ENCODE peak calls at places on chromosome 15, in eight cellular contexts. One of them, this sample, is unnamed.

GRCh38 chr15:57665939-57666338 is 40.6 kb upstream of the POLR2M start:
- DNase-seq in amygdala: no peak
- DNase-seq in activated B cell treated with CpG ODN at 0.5 μM for 24 hours: no peak
- DNase-seq in psoas muscle: no peak
- DNase-seq in heart right ventricle: no peak
- DNase-seq in activated naive CD4-positive, alpha-beta T cell treated with anti-CD3 and anti-CD28 coated beads, Interleukin-2, amount 50 U/mL, for 72 hours: no peak
- DNase-seq in activated CD4-positive, alpha-beta T cell treated with anti-CD3 and anti-CD28 coated beads, Interleukin-2, amount 50 U/mL, for 48 hours: no peak
- DNase-seq in COR-L47: no peak
- DNase-seq in this sample: no peak

GRCh38 chr15:27573800-27574485 is 525.2 kb downstream of the OCA2 start:
- DNase-seq in activated CD4-positive, alpha-beta T cell treated with anti-CD3 and anti-CD28 coated beads, Interleukin-2, amount 50 U/mL, for 48 hours: no peak
- DNase-seq in activated naive CD4-positive, alpha-beta T cell treated with anti-CD3 and anti-CD28 coated beads, Interleukin-2, amount 50 U/mL, for 72 hours: no peak
- DNase-seq in amygdala: no peak
- DNase-seq in activated B cell treated with CpG ODN at 0.5 μM for 24 hours: no peak
- DNase-seq in psoas muscle: no peak
- DNase-seq in COR-L47: no peak
- DNase-seq in heart right ventricle: no peak
- DNase-seq in this sample: no peak

GRCh38 chr15:66940368-66940767 is 125.0 kb upstream of the SMAD3 start:
- DNase-seq in COR-L47: no peak
- DNase-seq in psoas muscle: no peak
- DNase-seq in activated B cell treated with CpG ODN at 0.5 μM for 24 hours: no peak
- DNase-seq in activated naive CD4-positive, alpha-beta T cell treated with anti-CD3 and anti-CD28 coated beads, Interleukin-2, amount 50 U/mL, for 72 hours: no peak
- DNase-seq in amygdala: no peak
- DNase-seq in heart right ventricle: no peak
- DNase-seq in activated CD4-positive, alpha-beta T cell treated with anti-CD3 and anti-CD28 coated beads, Interleukin-2, amount 50 U/mL, for 48 hours: peak; percentile 13
- DNase-seq in this sample: no peak

GRCh38 chr15:31463521-31464102 is 137.0 kb downstream of the KLF13 start:
- DNase-seq in activated B cell treated with CpG ODN at 0.5 μM for 24 hours: no peak
- DNase-seq in heart right ventricle: no peak
- DNase-seq in amygdala: no peak
- DNase-seq in activated CD4-positive, alpha-beta T cell treated with anti-CD3 and anti-CD28 coated beads, Interleukin-2, amount 50 U/mL, for 48 hours: no peak
- DNase-seq in activated naive CD4-positive, alpha-beta T cell treated with anti-CD3 and anti-CD28 coated beads, Interleukin-2, amount 50 U/mL, for 72 hours: no peak
- DNase-seq in psoas muscle: no peak
- DNase-seq in COR-L47: no peak
- DNase-seq in this sample: no peak

GRCh38 chr15:52709172-52709979 is 30.2 kb upstream of the ATOSA start:
- DNase-seq in activated B cell treated with CpG ODN at 0.5 μM for 24 hours: peak; percentile 47
- DNase-seq in activated CD4-positive, alpha-beta T cell treated with anti-CD3 and anti-CD28 coated beads, Interleukin-2, amount 50 U/mL, for 48 hours: no peak
- DNase-seq in amygdala: no peak
- DNase-seq in psoas muscle: no peak
- DNase-seq in heart right ventricle: no peak
- DNase-seq in COR-L47: no peak
- DNase-seq in activated naive CD4-positive, alpha-beta T cell treated with anti-CD3 and anti-CD28 coated beads, Interleukin-2, amount 50 U/mL, for 72 hours: no peak
- DNase-seq in this sample: peak; percentile 51

GRCh38 chr15:72229076-72229946 is 1.7 kb downstream of the PKM start:
- DNase-seq in activated naive CD4-positive, alpha-beta T cell treated with anti-CD3 and anti-CD28 coated beads, Interleukin-2, amount 50 U/mL, for 72 hours: peak; percentile 33
- DNase-seq in activated B cell treated with CpG ODN at 0.5 μM for 24 hours: peak; percentile 19
- DNase-seq in COR-L47: no peak
- DNase-seq in amygdala: no peak
- DNase-seq in activated CD4-positive, alpha-beta T cell treated with anti-CD3 and anti-CD28 coated beads, Interleukin-2, amount 50 U/mL, for 48 hours: peak; percentile 43
- DNase-seq in heart right ventricle: no peak
- DNase-seq in psoas muscle: no peak
- DNase-seq in this sample: peak; percentile 26

GRCh38 chr15:70375006-70375409 is 277.3 kb upstream of the TLE3 start:
- DNase-seq in COR-L47: peak; percentile 85
- DNase-seq in heart right ventricle: no peak
- DNase-seq in activated B cell treated with CpG ODN at 0.5 μM for 24 hours: peak; percentile 6
- DNase-seq in activated CD4-positive, alpha-beta T cell treated with anti-CD3 and anti-CD28 coated beads, Interleukin-2, amount 50 U/mL, for 48 hours: no peak
- DNase-seq in activated naive CD4-positive, alpha-beta T cell treated with anti-CD3 and anti-CD28 coated beads, Interleukin-2, amount 50 U/mL, for 72 hours: no peak
- DNase-seq in amygdala: no peak
- DNase-seq in psoas muscle: peak; percentile 32
- DNase-seq in this sample: no peak

GRCh38 chr15:50320504-50320903 is 34.5 kb downstream of the GABPB1 start:
- DNase-seq in activated B cell treated with CpG ODN at 0.5 μM for 24 hours: no peak
- DNase-seq in amygdala: no peak
- DNase-seq in heart right ventricle: no peak
- DNase-seq in psoas muscle: no peak
- DNase-seq in activated naive CD4-positive, alpha-beta T cell treated with anti-CD3 and anti-CD28 coated beads, Interleukin-2, amount 50 U/mL, for 72 hours: no peak
- DNase-seq in activated CD4-positive, alpha-beta T cell treated with anti-CD3 and anti-CD28 coated beads, Interleukin-2, amount 50 U/mL, for 48 hours: no peak
- DNase-seq in COR-L47: no peak
- DNase-seq in this sample: no peak

GRCh38 chr15:78406016-78406590 is 31.9 kb upstream of the IREB2 start:
- DNase-seq in activated naive CD4-positive, alpha-beta T cell treated with anti-CD3 and anti-CD28 coated beads, Interleukin-2, amount 50 U/mL, for 72 hours: no peak
- DNase-seq in heart right ventricle: no peak
- DNase-seq in amygdala: no peak
- DNase-seq in activated CD4-positive, alpha-beta T cell treated with anti-CD3 and anti-CD28 coated beads, Interleukin-2, amount 50 U/mL, for 48 hours: no peak
- DNase-seq in psoas muscle: no peak
- DNase-seq in COR-L47: no peak
- DNase-seq in activated B cell treated with CpG ODN at 0.5 μM for 24 hours: no peak
- DNase-seq in this sample: no peak

GRCh38 chr15:64530472-64530871 is 70.1 kb downstream of the ZNF609 start:
- DNase-seq in activated naive CD4-positive, alpha-beta T cell treated with anti-CD3 and anti-CD28 coated beads, Interleukin-2, amount 50 U/mL, for 72 hours: no peak
- DNase-seq in activated B cell treated with CpG ODN at 0.5 μM for 24 hours: no peak
- DNase-seq in psoas muscle: no peak
- DNase-seq in activated CD4-positive, alpha-beta T cell treated with anti-CD3 and anti-CD28 coated beads, Interleukin-2, amount 50 U/mL, for 48 hours: no peak
- DNase-seq in COR-L47: no peak
- DNase-seq in heart right ventricle: no peak
- DNase-seq in amygdala: no peak
- DNase-seq in this sample: no peak

GRCh38 chr15:66780172-66780972 is 78.3 kb downstream of the SMAD6 start:
- DNase-seq in activated naive CD4-positive, alpha-beta T cell treated with anti-CD3 and anti-CD28 coated beads, Interleukin-2, amount 50 U/mL, for 72 hours: no peak
- DNase-seq in psoas muscle: no peak
- DNase-seq in activated CD4-positive, alpha-beta T cell treated with anti-CD3 and anti-CD28 coated beads, Interleukin-2, amount 50 U/mL, for 48 hours: no peak
- DNase-seq in activated B cell treated with CpG ODN at 0.5 μM for 24 hours: no peak
- DNase-seq in amygdala: no peak
- DNase-seq in heart right ventricle: no peak
- DNase-seq in COR-L47: no peak
- DNase-seq in this sample: no peak

GRCh38 chr15:35692256-35692867 is 146.4 kb upstream of the DPH6 start:
- DNase-seq in amygdala: no peak
- DNase-seq in activated B cell treated with CpG ODN at 0.5 μM for 24 hours: no peak
- DNase-seq in COR-L47: no peak
- DNase-seq in activated CD4-positive, alpha-beta T cell treated with anti-CD3 and anti-CD28 coated beads, Interleukin-2, amount 50 U/mL, for 48 hours: no peak
- DNase-seq in heart right ventricle: no peak
- DNase-seq in psoas muscle: no peak
- DNase-seq in activated naive CD4-positive, alpha-beta T cell treated with anti-CD3 and anti-CD28 coated beads, Interleukin-2, amount 50 U/mL, for 72 hours: no peak
- DNase-seq in this sample: no peak

GRCh38 chr15:75043509-75044257 is 20.3 kb downstream of the PPCDC start:
- DNase-seq in heart right ventricle: peak; percentile 98
- DNase-seq in activated B cell treated with CpG ODN at 0.5 μM for 24 hours: peak; percentile 52
- DNase-seq in activated naive CD4-positive, alpha-beta T cell treated with anti-CD3 and anti-CD28 coated beads, Interleukin-2, amount 50 U/mL, for 72 hours: no peak
- DNase-seq in COR-L47: no peak
- DNase-seq in amygdala: peak; percentile 87
- DNase-seq in psoas muscle: peak; percentile 96
- DNase-seq in activated CD4-positive, alpha-beta T cell treated with anti-CD3 and anti-CD28 coated beads, Interleukin-2, amount 50 U/mL, for 48 hours: no peak
- DNase-seq in this sample: no peak

GRCh38 chr15:71136159-71137137 is 21.2 kb downstream of the THSD4 start:
- DNase-seq in activated naive CD4-positive, alpha-beta T cell treated with anti-CD3 and anti-CD28 coated beads, Interleukin-2, amount 50 U/mL, for 72 hours: no peak
- DNase-seq in activated B cell treated with CpG ODN at 0.5 μM for 24 hours: no peak
- DNase-seq in psoas muscle: no peak
- DNase-seq in COR-L47: no peak
- DNase-seq in activated CD4-positive, alpha-beta T cell treated with anti-CD3 and anti-CD28 coated beads, Interleukin-2, amount 50 U/mL, for 48 hours: no peak
- DNase-seq in amygdala: no peak
- DNase-seq in heart right ventricle: no peak
- DNase-seq in this sample: no peak

GRCh38 chr15:52247032-52247431 is 48.6 kb downstream of the MYO5C start:
- DNase-seq in activated naive CD4-positive, alpha-beta T cell treated with anti-CD3 and anti-CD28 coated beads, Interleukin-2, amount 50 U/mL, for 72 hours: no peak
- DNase-seq in psoas muscle: no peak
- DNase-seq in amygdala: no peak
- DNase-seq in COR-L47: no peak
- DNase-seq in activated CD4-positive, alpha-beta T cell treated with anti-CD3 and anti-CD28 coated beads, Interleukin-2, amount 50 U/mL, for 48 hours: no peak
- DNase-seq in heart right ventricle: no peak
- DNase-seq in activated B cell treated with CpG ODN at 0.5 μM for 24 hours: no peak
- DNase-seq in this sample: no peak

GRCh38 chr15:82647045-82647834 is at the start of gene CPEB1:
- DNase-seq in psoas muscle: peak; percentile 79
- DNase-seq in heart right ventricle: peak; percentile 26
- DNase-seq in activated naive CD4-positive, alpha-beta T cell treated with anti-CD3 and anti-CD28 coated beads, Interleukin-2, amount 50 U/mL, for 72 hours: peak; percentile 6
- DNase-seq in activated B cell treated with CpG ODN at 0.5 μM for 24 hours: peak; percentile 24
- DNase-seq in COR-L47: peak; percentile 1
- DNase-seq in activated CD4-positive, alpha-beta T cell treated with anti-CD3 and anti-CD28 coated beads, Interleukin-2, amount 50 U/mL, for 48 hours: peak; percentile 31
- DNase-seq in amygdala: peak; percentile 57
- DNase-seq in this sample: no peak

GRCh38 chr15:51887887-51888592 is 58.6 kb downstream of the TMOD3 start:
- DNase-seq in amygdala: no peak
- DNase-seq in heart right ventricle: no peak
- DNase-seq in COR-L47: no peak
- DNase-seq in activated B cell treated with CpG ODN at 0.5 μM for 24 hours: no peak
- DNase-seq in activated naive CD4-positive, alpha-beta T cell treated with anti-CD3 and anti-CD28 coated beads, Interleukin-2, amount 50 U/mL, for 72 hours: no peak
- DNase-seq in psoas muscle: no peak
- DNase-seq in activated CD4-positive, alpha-beta T cell treated with anti-CD3 and anti-CD28 coated beads, Interleukin-2, amount 50 U/mL, for 48 hours: no peak
- DNase-seq in this sample: no peak

GRCh38 chr15:83014205-83014653 is 2.8 kb upstream of the C15orf40 start:
- DNase-seq in heart right ventricle: no peak
- DNase-seq in activated CD4-positive, alpha-beta T cell treated with anti-CD3 and anti-CD28 coated beads, Interleukin-2, amount 50 U/mL, for 48 hours: no peak
- DNase-seq in amygdala: no peak
- DNase-seq in activated naive CD4-positive, alpha-beta T cell treated with anti-CD3 and anti-CD28 coated beads, Interleukin-2, amount 50 U/mL, for 72 hours: no peak
- DNase-seq in COR-L47: no peak
- DNase-seq in activated B cell treated with CpG ODN at 0.5 μM for 24 hours: no peak
- DNase-seq in psoas muscle: no peak
- DNase-seq in this sample: no peak

GRCh38 chr15:90807074-90807646 is 61.2 kb upstream of the FURIN start:
- DNase-seq in activated naive CD4-positive, alpha-beta T cell treated with anti-CD3 and anti-CD28 coated beads, Interleukin-2, amount 50 U/mL, for 72 hours: no peak
- DNase-seq in heart right ventricle: no peak
- DNase-seq in COR-L47: no peak
- DNase-seq in activated CD4-positive, alpha-beta T cell treated with anti-CD3 and anti-CD28 coated beads, Interleukin-2, amount 50 U/mL, for 48 hours: no peak
- DNase-seq in amygdala: no peak
- DNase-seq in activated B cell treated with CpG ODN at 0.5 μM for 24 hours: no peak
- DNase-seq in psoas muscle: no peak
- DNase-seq in this sample: no peak

GRCh38 chr15:63474810-63475316 is 29.5 kb upstream of the USP3 start:
- DNase-seq in psoas muscle: no peak
- DNase-seq in activated CD4-positive, alpha-beta T cell treated with anti-CD3 and anti-CD28 coated beads, Interleukin-2, amount 50 U/mL, for 48 hours: no peak
- DNase-seq in COR-L47: no peak
- DNase-seq in activated naive CD4-positive, alpha-beta T cell treated with anti-CD3 and anti-CD28 coated beads, Interleukin-2, amount 50 U/mL, for 72 hours: no peak
- DNase-seq in amygdala: no peak
- DNase-seq in activated B cell treated with CpG ODN at 0.5 μM for 24 hours: peak; percentile 58
- DNase-seq in heart right ventricle: no peak
- DNase-seq in this sample: peak; percentile 70

GRCh38 chr15:53976844-53977392 is 1.3 kb upstream of the UNC13C start:
- DNase-seq in activated B cell treated with CpG ODN at 0.5 μM for 24 hours: no peak
- DNase-seq in amygdala: no peak
- DNase-seq in psoas muscle: peak; percentile 30
- DNase-seq in activated naive CD4-positive, alpha-beta T cell treated with anti-CD3 and anti-CD28 coated beads, Interleukin-2, amount 50 U/mL, for 72 hours: no peak
- DNase-seq in heart right ventricle: no peak
- DNase-seq in COR-L47: peak; percentile 20
- DNase-seq in activated CD4-positive, alpha-beta T cell treated with anti-CD3 and anti-CD28 coated beads, Interleukin-2, amount 50 U/mL, for 48 hours: no peak
- DNase-seq in this sample: no peak

GRCh38 chr15:77064539-77065308 is 6.2 kb downstream of the TSPAN3 start:
- DNase-seq in activated B cell treated with CpG ODN at 0.5 μM for 24 hours: no peak
- DNase-seq in heart right ventricle: no peak
- DNase-seq in psoas muscle: no peak
- DNase-seq in COR-L47: no peak
- DNase-seq in amygdala: no peak
- DNase-seq in activated naive CD4-positive, alpha-beta T cell treated with anti-CD3 and anti-CD28 coated beads, Interleukin-2, amount 50 U/mL, for 72 hours: no peak
- DNase-seq in activated CD4-positive, alpha-beta T cell treated with anti-CD3 and anti-CD28 coated beads, Interleukin-2, amount 50 U/mL, for 48 hours: no peak
- DNase-seq in this sample: no peak

GRCh38 chr15:62798536-62798935 is 244.0 kb upstream of the TPM1 start:
- DNase-seq in activated CD4-positive, alpha-beta T cell treated with anti-CD3 and anti-CD28 coated beads, Interleukin-2, amount 50 U/mL, for 48 hours: no peak
- DNase-seq in heart right ventricle: no peak
- DNase-seq in COR-L47: no peak
- DNase-seq in amygdala: no peak
- DNase-seq in activated B cell treated with CpG ODN at 0.5 μM for 24 hours: no peak
- DNase-seq in psoas muscle: no peak
- DNase-seq in activated naive CD4-positive, alpha-beta T cell treated with anti-CD3 and anti-CD28 coated beads, Interleukin-2, amount 50 U/mL, for 72 hours: no peak
- DNase-seq in this sample: no peak

GRCh38 chr15:35078221-35078915 is 6.7 kb downstream of the NANOGP8 start:
- DNase-seq in activated CD4-positive, alpha-beta T cell treated with anti-CD3 and anti-CD28 coated beads, Interleukin-2, amount 50 U/mL, for 48 hours: peak; percentile 26
- DNase-seq in activated naive CD4-positive, alpha-beta T cell treated with anti-CD3 and anti-CD28 coated beads, Interleukin-2, amount 50 U/mL, for 72 hours: peak; percentile 21
- DNase-seq in activated B cell treated with CpG ODN at 0.5 μM for 24 hours: no peak
- DNase-seq in heart right ventricle: no peak
- DNase-seq in amygdala: no peak
- DNase-seq in COR-L47: peak; percentile 62
- DNase-seq in psoas muscle: no peak
- DNase-seq in this sample: peak; percentile 7

GRCh38 chr15:43762824-43763223 is 13.9 kb downstream of the ELL3 start:
- DNase-seq in activated CD4-positive, alpha-beta T cell treated with anti-CD3 and anti-CD28 coated beads, Interleukin-2, amount 50 U/mL, for 48 hours: no peak
- DNase-seq in heart right ventricle: no peak
- DNase-seq in COR-L47: no peak
- DNase-seq in amygdala: no peak
- DNase-seq in psoas muscle: no peak
- DNase-seq in activated B cell treated with CpG ODN at 0.5 μM for 24 hours: no peak
- DNase-seq in activated naive CD4-positive, alpha-beta T cell treated with anti-CD3 and anti-CD28 coated beads, Interleukin-2, amount 50 U/mL, for 72 hours: no peak
- DNase-seq in this sample: no peak

This sample was measured in memory B cell.